ENCODE peak calls at places on chromosomes 7 and 10, in four cellular contexts. Y, H, V and X are unnamed samples.

GRCh38 chr10:32210306-32211045 is 136.5 kb downstream of the EPC1 start:
- DNase-seq in Y (no peak), H (no peak), V (no peak), X (peak; percentile 45)

GRCh38 chr10:13945760-13946460 is 359.1 kb downstream of the PRPF18 start:
- DNase-seq in Y (no peak), H (no peak), V (no peak), X (no peak)

GRCh38 chr10:6786579-6787031 is 206.5 kb upstream of the PRKCQ start:
- DNase-seq in Y (no peak), H (no peak), V (no peak), X (peak; percentile 84)

GRCh38 chr7:119988401-119988800 is 284.6 kb upstream of the KCND2 start:
- DNase-seq in Y (no peak), H (no peak), V (no peak), X (no peak)

GRCh38 chr10:8404721-8405120 is 350.2 kb downstream of the GATA3 start:
- DNase-seq in Y (no peak), H (no peak), V (peak; percentile 61), X (no peak)

GRCh38 chr10:70546585-70546984 is 56.0 kb downstream of the PRF1 start:
- DNase-seq in Y (no peak), H (peak; percentile 30), V (no peak), X (peak; percentile 23)

GRCh38 chr10:131425752-131426529 is 114.4 kb upstream of the TCERG1L start:
- DNase-seq in Y (no peak), H (peak; percentile 19), V (no peak), X (no peak)

GRCh38 chr10:65194555-65194954 is 1673.4 kb downstream of the REEP3 start:
- DNase-seq in Y (no peak), H (no peak), V (no peak), X (no peak)

GRCh38 chr7:1925349-1925748 is 255.3 kb downstream of the ELFN1 start:
- DNase-seq in Y (no peak), H (peak; percentile 21), V (no peak), X (no peak)

GRCh38 chr7:135447783-135448182 is 62.1 kb downstream of the CNOT4 start:
- DNase-seq in Y (no peak), H (no peak), V (no peak), X (peak; percentile 55)

GRCh38 chr10:44384601-44385422 is at the start of gene CXCL12:
- DNase-seq in Y (peak; percentile 65), H (peak; percentile 86), V (no peak), X (no peak)

GRCh38 chr7:140475747-140476333 is 3.5 kb downstream of the MKRN1 start:
- DNase-seq in Y (no peak), H (no peak), V (peak; percentile 41), X (peak; percentile 56)

GRCh38 chr7:53272081-53272480 is 236.6 kb downstream of the POM121L12 start:
- DNase-seq in Y (no peak), H (no peak), V (no peak), X (no peak)

GRCh38 chr10:93469454-93469853 is 12.7 kb downstream of the MYOF start:
- DNase-seq in Y (no peak), H (no peak), V (no peak), X (no peak)

GRCh38 chr7:77258014-77258413 is 58.4 kb upstream of the FGL2 start:
- DNase-seq in Y (no peak), H (no peak), V (no peak), X (no peak)

GRCh38 chr10:75956624-75957023 is 525.2 kb downstream of the LRMDA start:
- DNase-seq in Y (no peak), H (no peak), V (no peak), X (no peak)

GRCh38 chr10:101504438-101504837 is 83.6 kb downstream of the POLL start:
- DNase-seq in Y (no peak), H (no peak), V (no peak), X (no peak)

GRCh38 chr7:157691521-157692155 is 354.8 kb downstream of the DNAJB6 start:
- DNase-seq in Y (peak; percentile 63), H (no peak), V (no peak), X (no peak)

GRCh38 chr10:23099816-23100215 is 4.4 kb downstream of the MSRB2 start:
- DNase-seq in Y (no peak), H (no peak), V (no peak), X (no peak)

GRCh38 chr7:128831994-128832879 is 2.0 kb downstream of the FLNC start:
- DNase-seq in Y (peak; percentile 60), H (peak; percentile 81), V (no peak), X (peak; percentile 44)

GRCh38 chr7:1950623-1951523 is 280.8 kb downstream of the ELFN1 start:
- DNase-seq in Y (no peak), H (peak; percentile 74), V (no peak), X (no peak)

GRCh38 chr10:31036209-31036608 is 4.5 kb upstream of the ZNF438 start:
- DNase-seq in Y (no peak), H (no peak), V (no peak), X (no peak)

GRCh38 chr10:47438857-47439474 is 44.9 kb downstream of the ANXA8 start:
- DNase-seq in Y (peak; percentile 45), H (no peak), V (no peak), X (peak; percentile 10)

GRCh38 chr10:102801496-102801895 is 35.7 kb downstream of the CYP17A1 start:
- DNase-seq in Y (no peak), H (no peak), V (no peak), X (no peak)

GRCh38 chr7:30546596-30546995 is 42.0 kb upstream of the GGCT start:
- DNase-seq in Y (no peak), H (no peak), V (no peak), X (no peak)

GRCh38 chr7:30548762-30549344 is 44.2 kb upstream of the GGCT start:
- DNase-seq in Y (no peak), H (peak; percentile 73), V (peak; percentile 18), X (peak; percentile 86)

GRCh38 chr7:30543815-30544525 is 39.3 kb upstream of the GGCT start:
- DNase-seq in Y (no peak), H (no peak), V (no peak), X (no peak)
- H3K27me3 ChIP-seq in Y (no peaks in the 10 kb centered on the region), H (no peaks in the 10 kb centered on the region), V (no peaks in the 10 kb centered on the region), X (no peaks in the 10 kb centered on the region)

GRCh38 chr10:42753126-42753506 is 29.5 kb upstream of the BMS1 start:
- DNase-seq in Y (peak; percentile 87), H (peak; percentile 93), V (peak; percentile 41), X (peak; percentile 89)
- H3K27me3 ChIP-seq in Y (peaks cover 39% of the 10 kb centered on the region), H (no peaks in the 10 kb centered on the region), V (peaks cover 39% of the 10 kb centered on the region), X (no peaks in the 10 kb centered on the region)

GRCh38 chr10:95430231-95430951 is 130.8 kb downstream of the SORBS1 start:
- DNase-seq in Y (no peak), H (peak; percentile 59), V (peak; percentile 24), X (peak; percentile 49)
- H3K27me3 ChIP-seq in Y (no peaks in the 10 kb centered on the region), H (no peaks in the 10 kb centered on the region), V (no peaks in the 10 kb centered on the region), X (no peaks in the 10 kb centered on the region)

DNA sequence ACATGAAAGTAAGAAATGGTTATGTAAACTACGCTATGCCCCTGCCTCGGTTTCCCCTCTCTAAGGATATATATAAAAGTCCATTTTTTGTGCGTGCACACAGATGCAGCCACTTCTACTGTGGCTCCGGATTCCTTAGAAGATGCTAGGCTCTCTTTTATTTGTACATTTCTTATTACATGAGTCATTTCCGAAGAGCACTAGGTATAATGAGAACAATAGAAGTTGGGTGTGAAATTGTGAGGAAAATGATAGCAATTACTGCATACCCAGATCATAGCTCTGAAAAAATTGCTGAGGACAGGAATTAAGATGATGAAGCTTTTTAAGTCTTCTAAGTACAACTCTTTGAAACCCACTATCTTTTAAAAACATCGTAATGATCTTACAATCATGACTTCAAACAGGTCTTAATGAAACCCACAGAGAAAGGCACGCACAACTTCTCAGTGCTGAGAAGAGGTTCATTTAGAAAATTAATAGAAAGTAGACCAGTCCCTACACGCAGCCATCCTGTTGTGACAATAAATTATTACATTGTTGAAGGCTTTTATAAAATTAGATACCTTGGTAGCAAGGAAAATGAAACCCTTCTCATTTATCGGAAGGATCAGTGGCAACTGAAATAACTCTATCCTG is 96.2 kb upstream of the FGFR2 start:
- DNase-seq in Y (no peak), H (no peak), V (no peak), X (no peak)
- H3K27me3 ChIP-seq in Y (no peaks in the 10 kb centered on the region), H (no peaks in the 10 kb centered on the region), V (no peaks in the 10 kb centered on the region), X (no peaks in the 10 kb centered on the region)

GRCh38 chr10:125283831-125284614 is 123.7 kb upstream of the CTBP2 start:
- DNase-seq in Y (no peak), H (no peak), V (no peak), X (no peak)

GRCh38 chr10:125284875-125285597 is 124.7 kb upstream of the CTBP2 start:
- DNase-seq in Y (no peak), H (no peak), V (no peak), X (peak; percentile 9)

GRCh38 chr10:125281091-125281490 is 120.7 kb upstream of the CTBP2 start:
- DNase-seq in Y (no peak), H (no peak), V (no peak), X (no peak)

DNA sequence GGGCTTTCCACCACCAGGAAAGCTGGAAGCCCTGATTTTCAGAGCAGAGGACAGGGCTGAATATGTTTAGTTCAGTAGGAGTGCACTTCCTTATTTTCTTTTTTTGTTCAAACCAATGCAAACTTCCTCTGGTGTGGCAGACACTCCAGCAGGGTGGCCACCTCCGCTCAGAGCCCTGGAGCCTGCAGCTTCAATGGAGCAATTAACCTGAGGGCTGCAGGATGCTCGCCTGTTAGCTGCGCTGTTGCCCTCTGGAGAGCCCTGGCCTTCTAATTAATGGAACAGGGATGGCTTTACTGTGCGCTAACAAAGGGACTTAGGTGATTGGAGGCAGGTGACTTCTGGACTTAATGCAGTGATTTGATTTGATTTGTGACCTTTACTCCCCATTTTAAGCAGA is 122.8 kb upstream of the CTBP2 start:
- DNase-seq in Y (no peak), H (no peak), V (no peak), X (no peak)
- H3K27me3 ChIP-seq in Y (peaks cover 3% of the 10 kb centered on the region), H (no peaks in the 10 kb centered on the region), V (no peaks in the 10 kb centered on the region), X (no peaks in the 10 kb centered on the region)

DNA sequence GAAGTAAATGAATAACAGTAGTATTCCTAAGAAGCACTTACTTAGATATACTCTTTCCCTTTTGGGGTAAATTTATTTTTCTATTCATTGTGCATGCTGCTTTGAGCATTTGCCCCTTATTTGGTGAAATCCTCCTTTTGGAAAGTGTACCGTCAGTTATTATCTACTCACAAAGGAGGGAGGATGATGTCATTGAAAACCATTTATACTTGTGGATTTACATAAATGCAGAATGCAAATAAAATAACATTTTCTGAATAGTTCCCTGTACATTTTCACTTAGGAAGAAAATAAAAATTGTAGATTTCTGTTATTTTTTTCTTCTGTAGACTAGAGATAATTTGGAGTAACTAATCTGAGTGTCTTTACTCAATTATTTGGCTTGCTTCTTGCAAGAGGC is 29.5 kb upstream of the SEM1 start:
- DNase-seq in Y (no peak), H (no peak), V (no peak), X (no peak)
- H3K27me3 ChIP-seq in Y (peaks cover 6% of the 10 kb centered on the region), H (no peaks in the 10 kb centered on the region), V (no peaks in the 10 kb centered on the region), X (no peaks in the 10 kb centered on the region)

GRCh38 chr7:155407799-155408198 is 50.1 kb upstream of the EN2 start:
- DNase-seq in Y (no peak), H (no peak), V (no peak), X (no peak)
- H3K27me3 ChIP-seq in Y (peaks cover 61% of the 10 kb centered on the region), H (no peaks in the 10 kb centered on the region), V (peaks cover 4% of the 10 kb centered on the region), X (no peaks in the 10 kb centered on the region)

DNA sequence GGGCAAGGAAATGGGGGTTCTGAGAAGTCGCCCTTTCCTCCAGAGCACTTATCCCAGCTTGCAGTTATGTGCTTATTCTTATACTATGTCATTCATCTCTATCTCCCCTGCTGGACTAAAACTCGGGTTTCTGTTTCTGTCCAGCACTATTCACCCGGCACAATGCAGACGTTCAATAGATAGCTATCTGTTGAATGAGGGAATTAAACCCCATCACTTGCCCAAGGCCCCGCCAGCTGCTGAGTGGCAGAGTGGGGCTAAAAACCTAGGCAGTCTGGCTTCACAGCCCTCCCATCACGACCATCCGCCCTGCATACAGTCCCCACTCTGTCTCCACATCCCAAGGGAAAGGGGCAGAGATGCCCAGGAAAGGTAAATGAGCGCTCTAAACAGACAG is 5.4 kb downstream of the SLIT1 start:
- DNase-seq in Y (no peak), H (no peak), V (no peak), X (no peak)
- H3K27me3 ChIP-seq in Y (peaks cover 45% of the 10 kb centered on the region), H (no peaks in the 10 kb centered on the region), V (peaks cover 3% of the 10 kb centered on the region), X (peaks cover 17% of the 10 kb centered on the region)